ENCODE peak calls at places on chromosome 22, in four cellular contexts. Z is AG04449; J is stimulated activated CD4-positive, alpha-beta T cell treated with anti-CD3 and anti-CD28 coated beads, Interleukin-4, amount 100 ng/mL, for 48 hours; V is B cell. R is an unnamed sample.

GRCh38 chr22:38824587-38824986 is 19.2 kb downstream of the NPTXR start:
- DNase-seq in J (peak; percentile 28), Z (no peak), V (no peak), R (peak; percentile 19)

GRCh38 chr22:29334696-29335344 is 19.3 kb upstream of the RASL10A start:
- DNase-seq in Z (no peak), J (no peak), V (no peak), R (no peak)

GRCh38 chr22:45208993-45209838 is 31.5 kb downstream of the KIAA0930 start:
- DNase-seq in V (no peak), Z (no peak), J (peak; percentile 12), R (peak; percentile 20)

GRCh38 chr22:49055406-49055805 is 772.3 kb downstream of the BRD1 start:
- DNase-seq in Z (no peak), V (no peak), J (no peak), R (no peak)

GRCh38 chr22:33564683-33565082 is 355.6 kb downstream of the LARGE1 start:
- DNase-seq in V (no peak), Z (no peak), J (no peak), R (no peak)

GRCh38 chr22:29623059-29623458 is 19.6 kb downstream of the NF2 start:
- DNase-seq in V (no peak), J (no peak), Z (no peak), R (no peak)

GRCh38 chr22:44201556-44202129 is 20.9 kb downstream of the PARVG start:
- DNase-seq in Z (no peak), V (no peak), J (no peak), R (no peak)

GRCh38 chr22:44537016-44537936 is 39.2 kb upstream of the RTL6 start:
- DNase-seq in Z (no peak), V (no peak), J (no peak), R (no peak)

GRCh38 chr22:24416095-24416494 is 11.3 kb upstream of the ADORA2A start:
- DNase-seq in J (no peak), V (no peak), Z (no peak), R (no peak)

GRCh38 chr22:50699754-50700386 is 27.2 kb downstream of the SHANK3 start:
- DNase-seq in V (no peak), Z (no peak), J (no peak), R (no peak)

GRCh38 chr22:17176715-17177114 is 17.6 kb upstream of the HDHD5 start:
- DNase-seq in V (no peak), J (no peak), Z (no peak), R (no peak)

GRCh38 chr22:42939451-42939881 is 75.5 kb downstream of the PACSIN2 start:
- DNase-seq in Z (no peak), V (no peak), J (no peak), R (no peak)

GRCh38 chr22:44710474-44711235 is 8.7 kb downstream of the PRR5 start:
- DNase-seq in V (peak; percentile 77), J (no peak), Z (no peak), R (peak; percentile 31)

R was measured in central memory CD8-positive, alpha-beta T cell.